ENCODE peak calls at places on chromosomes 4 and X, in nine cellular contexts. One of them, this sample, is unnamed.

GRCh38 chr4:42628740-42629139 is 28.2 kb downstream of the ATP8A1 start:
- DNase-seq in GM12878: no peak
- DNase-seq in HepG2: no peak
- DNase-seq in transverse colon: peak; percentile 81
- DNase-seq in esophagus muscularis mucosa: no peak
- DNase-seq in K562: no peak
- DNase-seq in suprapubic skin: no peak
- DNase-seq in stomach: no peak
- DNase-seq in A549: no peak
- DNase-seq in this sample: no peak

GRCh38 chr4:76377481-76377901 is 43.5 kb downstream of the CCDC158 start:
- DNase-seq in suprapubic skin: no peak
- DNase-seq in transverse colon: no peak
- DNase-seq in A549: no peak
- DNase-seq in HepG2: peak; percentile 9
- DNase-seq in K562: peak; percentile 59
- DNase-seq in esophagus muscularis mucosa: no peak
- DNase-seq in stomach: no peak
- DNase-seq in GM12878: no peak
- DNase-seq in this sample: no peak

GRCh38 chr4:84967292-84967651 is 782 bp upstream of the WDFY3 start:
- DNase-seq in stomach: no peak
- DNase-seq in HepG2: no peak
- DNase-seq in K562: no peak
- DNase-seq in suprapubic skin: no peak
- DNase-seq in A549: no peak
- DNase-seq in GM12878: no peak
- DNase-seq in transverse colon: no peak
- DNase-seq in esophagus muscularis mucosa: no peak
- DNase-seq in this sample: no peak

GRCh38 chr4:38115601-38116000 is 155.4 kb downstream of the PTTG2 start:
- DNase-seq in suprapubic skin: no peak
- DNase-seq in stomach: no peak
- DNase-seq in HepG2: no peak
- DNase-seq in transverse colon: no peak
- DNase-seq in K562: no peak
- DNase-seq in esophagus muscularis mucosa: no peak
- DNase-seq in GM12878: no peak
- DNase-seq in A549: no peak
- DNase-seq in this sample: no peak

GRCh38 chr4:170522427-170522970 is 432.7 kb upstream of the AADAT start:
- DNase-seq in suprapubic skin: no peak
- DNase-seq in GM12878: no peak
- DNase-seq in HepG2: no peak
- DNase-seq in transverse colon: no peak
- DNase-seq in stomach: no peak
- DNase-seq in K562: no peak
- DNase-seq in esophagus muscularis mucosa: no peak
- DNase-seq in A549: no peak
- DNase-seq in this sample: no peak

GRCh38 chr4:179097741-179098140 is 1655.5 kb upstream of the AGA start:
- DNase-seq in K562: peak; percentile 14
- DNase-seq in A549: no peak
- DNase-seq in HepG2: no peak
- DNase-seq in esophagus muscularis mucosa: no peak
- DNase-seq in transverse colon: no peak
- DNase-seq in suprapubic skin: no peak
- DNase-seq in stomach: no peak
- DNase-seq in GM12878: no peak
- DNase-seq in this sample: no peak

GRCh38 chrX:39928704-39929439 is 168.9 kb downstream of the BCOR start:
- DNase-seq in K562: no peak
- DNase-seq in stomach: no peak
- DNase-seq in transverse colon: peak; percentile 44
- DNase-seq in esophagus muscularis mucosa: no peak
- DNase-seq in GM12878: no peak
- DNase-seq in A549: peak; percentile 61
- DNase-seq in HepG2: no peak
- DNase-seq in suprapubic skin: no peak
- DNase-seq in this sample: no peak

GRCh38 chrX:55738969-55739368 is 21.4 kb downstream of the RRAGB start:
- DNase-seq in suprapubic skin: no peak
- DNase-seq in transverse colon: no peak
- DNase-seq in esophagus muscularis mucosa: no peak
- DNase-seq in stomach: no peak
- DNase-seq in GM12878: no peak
- DNase-seq in K562: no peak
- DNase-seq in HepG2: no peak
- DNase-seq in A549: no peak
- DNase-seq in this sample: no peak

GRCh38 chr4:10534820-10535219 is 77.6 kb upstream of the ZNF518B start:
- DNase-seq in stomach: no peak
- DNase-seq in GM12878: peak; percentile 26
- DNase-seq in suprapubic skin: no peak
- DNase-seq in A549: no peak
- DNase-seq in transverse colon: no peak
- DNase-seq in HepG2: no peak
- DNase-seq in K562: no peak
- DNase-seq in esophagus muscularis mucosa: no peak
- DNase-seq in this sample: no peak

GRCh38 chrX:13898084-13898483 is 81.2 kb upstream of the GPM6B start:
- DNase-seq in HepG2: no peak
- DNase-seq in stomach: no peak
- DNase-seq in suprapubic skin: no peak
- DNase-seq in esophagus muscularis mucosa: no peak
- DNase-seq in A549: no peak
- DNase-seq in GM12878: peak; percentile 13
- DNase-seq in transverse colon: no peak
- DNase-seq in K562: peak; percentile 29
- DNase-seq in this sample: no peak

GRCh38 chr4:30939684-30940083 is 219.5 kb downstream of the PCDH7 start:
- DNase-seq in GM12878: no peak
- DNase-seq in HepG2: no peak
- DNase-seq in esophagus muscularis mucosa: no peak
- DNase-seq in K562: no peak
- DNase-seq in suprapubic skin: no peak
- DNase-seq in transverse colon: no peak
- DNase-seq in stomach: no peak
- DNase-seq in A549: no peak
- DNase-seq in this sample: no peak

GRCh38 chr4:125315571-125316390 is 1.0 kb downstream of the FAT4 start:
- DNase-seq in HepG2: peak; percentile 18
- DNase-seq in transverse colon: peak; percentile 13
- DNase-seq in esophagus muscularis mucosa: no peak
- DNase-seq in A549: peak; percentile 18
- DNase-seq in GM12878: no peak
- DNase-seq in suprapubic skin: no peak
- DNase-seq in stomach: peak; percentile 31
- DNase-seq in K562: no peak
- DNase-seq in this sample: peak; percentile 74

GRCh38 chrX:38313190-38313589 is 14.1 kb downstream of the RPGR start:
- DNase-seq in GM12878: no peak
- DNase-seq in transverse colon: no peak
- DNase-seq in HepG2: no peak
- DNase-seq in A549: no peak
- DNase-seq in esophagus muscularis mucosa: no peak
- DNase-seq in suprapubic skin: no peak
- DNase-seq in stomach: no peak
- DNase-seq in K562: no peak
- DNase-seq in this sample: no peak

GRCh38 chr4:47631161-47631560 is 146.1 kb downstream of the ATP10D start:
- DNase-seq in A549: no peak
- DNase-seq in K562: no peak
- DNase-seq in stomach: no peak
- DNase-seq in transverse colon: no peak
- DNase-seq in suprapubic skin: no peak
- DNase-seq in esophagus muscularis mucosa: no peak
- DNase-seq in GM12878: no peak
- DNase-seq in HepG2: no peak
- DNase-seq in this sample: no peak

GRCh38 chrX:22135994-22136684 is 104.0 kb downstream of the PHEX start:
- DNase-seq in K562: peak; percentile 34
- DNase-seq in esophagus muscularis mucosa: no peak
- DNase-seq in stomach: no peak
- DNase-seq in HepG2: peak; percentile 11
- DNase-seq in A549: peak; percentile 36
- DNase-seq in suprapubic skin: no peak
- DNase-seq in transverse colon: no peak
- DNase-seq in GM12878: no peak
- DNase-seq in this sample: no peak

GRCh38 chr4:128757712-128758111 is 51.8 kb upstream of the JADE1 start:
- DNase-seq in GM12878: no peak
- DNase-seq in transverse colon: no peak
- DNase-seq in suprapubic skin: no peak
- DNase-seq in esophagus muscularis mucosa: no peak
- DNase-seq in K562: no peak
- DNase-seq in stomach: peak; percentile 43
- DNase-seq in HepG2: no peak
- DNase-seq in A549: no peak
- DNase-seq in this sample: peak; percentile 75

GRCh38 chr4:6447561-6448290 is 24.7 kb downstream of the PPP2R2C start:
- DNase-seq in GM12878: no peak
- DNase-seq in transverse colon: no peak
- DNase-seq in esophagus muscularis mucosa: no peak
- DNase-seq in K562: no peak
- DNase-seq in HepG2: no peak
- DNase-seq in suprapubic skin: no peak
- DNase-seq in stomach: no peak
- DNase-seq in A549: no peak
- DNase-seq in this sample: no peak

GRCh38 chr4:54227261-54228063 is 1.6 kb upstream of the PDGFRA start:
- DNase-seq in HepG2: no peak
- DNase-seq in suprapubic skin: no peak
- DNase-seq in esophagus muscularis mucosa: no peak
- DNase-seq in GM12878: no peak
- DNase-seq in K562: no peak
- DNase-seq in stomach: no peak
- DNase-seq in transverse colon: no peak
- DNase-seq in A549: no peak
- DNase-seq in this sample: peak; percentile 72

DNA sequence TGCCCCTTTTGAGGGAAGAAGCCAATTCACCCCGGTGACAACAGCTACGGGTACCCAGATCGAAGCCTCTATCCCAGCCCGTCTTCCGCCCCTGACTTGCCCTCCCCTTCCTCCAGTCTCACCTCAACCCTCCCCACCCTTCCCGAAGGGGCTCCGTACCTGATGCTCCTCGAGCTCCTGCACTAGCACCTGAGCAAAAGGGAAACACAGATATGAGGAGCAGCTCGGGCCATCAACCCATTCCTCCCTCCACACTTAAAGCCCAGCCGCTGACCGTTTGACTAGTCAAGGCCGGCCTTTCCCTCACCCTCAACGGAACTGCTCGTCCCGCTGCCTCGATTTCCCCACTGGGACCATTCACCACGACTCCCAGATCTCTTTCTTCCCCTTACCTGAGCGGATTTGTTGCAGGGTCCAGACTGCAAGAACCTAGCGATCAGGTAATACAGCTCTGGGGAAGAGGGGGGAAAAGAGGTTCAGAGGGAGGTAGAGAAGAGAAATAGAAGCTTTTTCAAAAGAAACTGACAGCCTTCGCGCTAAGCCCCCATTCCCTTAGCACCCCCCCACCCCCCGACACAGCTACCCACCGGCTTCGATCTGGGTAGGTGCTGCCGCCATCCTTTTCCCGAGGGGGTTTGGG is 703 bp downstream of the BRWD3 start:
- DNase-seq in GM12878: no peak
- DNase-seq in transverse colon: peak; percentile 28
- DNase-seq in stomach: no peak
- DNase-seq in suprapubic skin: peak; percentile 69
- DNase-seq in esophagus muscularis mucosa: no peak
- DNase-seq in K562: peak; percentile 17
- DNase-seq in A549: peak; percentile 6
- DNase-seq in HepG2: no peak
- DNase-seq in this sample: peak; percentile 70
- TF ChIP-seq EP300 in GM12878: no peak
- TF ChIP-seq EP300 in transverse colon: no peak
- TF ChIP-seq EP300 in stomach: no peak
- TF ChIP-seq EP300 in suprapubic skin: no peak
- TF ChIP-seq EP300 in esophagus muscularis mucosa: no peak
- TF ChIP-seq EP300 in K562: no peak
- TF ChIP-seq EP300 in A549: no peak
- TF ChIP-seq EP300 in HepG2: no peak
- TF ChIP-seq EP300 in this sample: no peak

GRCh38 chr4:164508126-164508525 is 245.8 kb upstream of the SMIM31 start:
- DNase-seq in stomach: no peak
- DNase-seq in K562: no peak
- DNase-seq in HepG2: no peak
- DNase-seq in A549: no peak
- DNase-seq in suprapubic skin: no peak
- DNase-seq in GM12878: no peak
- DNase-seq in esophagus muscularis mucosa: no peak
- DNase-seq in transverse colon: no peak
- DNase-seq in this sample: no peak
- H3K27ac ChIP-seq in stomach: no peak overlapping the region
- H3K27ac ChIP-seq in K562: no peak overlapping the region
- H3K27ac ChIP-seq in HepG2: no peak overlapping the region
- H3K27ac ChIP-seq in A549: no peak overlapping the region
- H3K27ac ChIP-seq in suprapubic skin: no peak overlapping the region
- H3K27ac ChIP-seq in GM12878: no peak overlapping the region
- H3K27ac ChIP-seq in esophagus muscularis mucosa: no peak overlapping the region
- H3K27ac ChIP-seq in transverse colon: no peak overlapping the region
- H3K27ac ChIP-seq in this sample: no peak overlapping the region

DNA sequence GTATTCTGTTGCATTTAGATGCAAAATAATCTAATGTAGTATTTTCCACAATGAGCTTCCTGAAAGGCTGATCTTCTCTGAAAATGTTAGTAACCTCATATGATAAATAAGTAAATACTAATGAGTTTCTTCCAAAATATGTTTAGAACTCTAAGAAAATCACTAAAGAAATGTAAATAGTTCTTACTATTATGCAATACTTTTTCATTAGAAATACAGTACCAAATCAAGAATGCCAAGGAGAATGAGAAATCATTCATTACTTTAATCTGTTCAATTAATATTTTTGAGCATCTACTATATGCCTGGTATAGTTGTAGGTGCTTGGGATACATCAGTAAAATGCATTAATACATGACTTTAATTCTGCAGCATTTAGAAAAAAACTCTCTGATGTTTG is 130.6 kb downstream of the IL1RAPL1 start:
- DNase-seq in HepG2: no peak
- DNase-seq in stomach: no peak
- DNase-seq in K562: no peak
- DNase-seq in A549: no peak
- DNase-seq in esophagus muscularis mucosa: no peak
- DNase-seq in transverse colon: no peak
- DNase-seq in suprapubic skin: no peak
- DNase-seq in GM12878: no peak
- DNase-seq in this sample: no peak
- TF ChIP-seq EP300 in HepG2: no peak
- TF ChIP-seq EP300 in stomach: no peak
- TF ChIP-seq EP300 in K562: no peak
- TF ChIP-seq EP300 in A549: no peak
- TF ChIP-seq EP300 in esophagus muscularis mucosa: no peak
- TF ChIP-seq EP300 in transverse colon: no peak
- TF ChIP-seq EP300 in suprapubic skin: no peak
- TF ChIP-seq EP300 in GM12878: no peak
- TF ChIP-seq EP300 in this sample: no peak

GRCh38 chrX:12076046-12076445 is 62.2 kb upstream of the FRMPD4 start:
- DNase-seq in suprapubic skin: no peak
- DNase-seq in transverse colon: no peak
- DNase-seq in A549: no peak
- DNase-seq in GM12878: no peak
- DNase-seq in K562: no peak
- DNase-seq in stomach: no peak
- DNase-seq in HepG2: no peak
- DNase-seq in esophagus muscularis mucosa: no peak
- DNase-seq in this sample: no peak

GRCh38 chrX:12080265-12080664 is 58.0 kb upstream of the FRMPD4 start:
- DNase-seq in K562: peak; percentile 8
- DNase-seq in GM12878: no peak
- DNase-seq in suprapubic skin: no peak
- DNase-seq in HepG2: peak; percentile 2
- DNase-seq in A549: peak; percentile 6
- DNase-seq in esophagus muscularis mucosa: no peak
- DNase-seq in stomach: no peak
- DNase-seq in transverse colon: no peak
- DNase-seq in this sample: no peak
- H3K27ac ChIP-seq in K562: no peak overlapping the region
- H3K27ac ChIP-seq in GM12878: no peak overlapping the region
- H3K27ac ChIP-seq in suprapubic skin: no peak overlapping the region
- H3K27ac ChIP-seq in HepG2: no peak overlapping the region
- H3K27ac ChIP-seq in A549: no peak overlapping the region
- H3K27ac ChIP-seq in esophagus muscularis mucosa: no peak overlapping the region
- H3K27ac ChIP-seq in stomach: no peak overlapping the region
- H3K27ac ChIP-seq in transverse colon: no peak overlapping the region
- H3K27ac ChIP-seq in this sample: no peak overlapping the region